ENCODE peak calls at places on chromosomes 7 and 10, in six cellular contexts. S is CD4-positive, alpha-beta T cell; D is mesothelial cell of epicardium; O is fibroblast of mammary gland; I is body of pancreas; J is omental fat pad. A is an unnamed sample.

GRCh38 chr7:128818694-128819093 is 11.5 kb upstream of the FLNC start:
- DNase-seq in O (no peak), J (no peak), I (no peak), D (no peak), S (no peak), A (no peak)

GRCh38 chr10:47264797-47265281 is 35.2 kb upstream of the GDF10 start:
- DNase-seq in O (no peak), I (no peak), S (peak), D (no peak), J (no peak), A (no peak)

GRCh38 chr10:29295813-29296212 is 6.9 kb downstream of the LYZL1 start:
- DNase-seq in O (peak), S (no peak), D (no peak), J (no peak), I (no peak), A (no peak)

GRCh38 chr7:23604296-23604640 is 7.1 kb downstream of the CCDC126 start:
- DNase-seq in I (no peak), O (peak), J (no peak), S (no peak), D (no peak), A (no peak)

GRCh38 chr10:69504576-69505250 is 53.4 kb downstream of the TSPAN15 start:
- DNase-seq in S (no peak), D (no peak), I (no peak), O (no peak), J (no peak), A (no peak)

GRCh38 chr7:22005151-22005550 is 59.5 kb upstream of the CDCA7L start:
- DNase-seq in S (no peak), D (no peak), O (no peak), I (no peak), J (no peak), A (no peak)

GRCh38 chr10:77485847-77486246 is 151.8 kb downstream of the KCNMA1 start:
- DNase-seq in J (no peak), S (no peak), D (no peak), I (no peak), O (no peak), A (no peak)

GRCh38 chr10:35379226-35380137 is 43.2 kb downstream of the CCNY start:
- DNase-seq in D (no peak), O (peak), J (no peak), S (peak), I (no peak), A (no peak)

GRCh38 chr7:48938539-48938938 is 14.2 kb downstream of the CDC14C start:
- DNase-seq in D (no peak), J (no peak), I (no peak), S (no peak), O (peak), A (no peak)

GRCh38 chr7:5679741-5680473 is 101.6 kb downstream of the RNF216 start:
- DNase-seq in I (no peak), S (no peak), D (no peak), O (no peak), J (no peak), A (no peak)

GRCh38 chr7:32224276-32224675 is 154.1 kb upstream of the PDE1C start:
- DNase-seq in J (no peak), D (no peak), O (no peak), S (no peak), I (no peak), A (no peak)

GRCh38 chr7:111650456-111650999 is 88.2 kb upstream of the IMMP2L start:
- DNase-seq in O (peak), J (no peak), S (no peak), D (no peak), I (no peak), A (no peak)

GRCh38 chr10:110091830-110092229 is 84.0 kb downstream of the ADD3 start:
- DNase-seq in I (no peak), D (no peak), J (no peak), S (no peak), O (no peak), A (no peak)

GRCh38 chr10:93600861-93601773 is at the start of gene RBP4:
- DNase-seq in J (no peak), D (peak), S (no peak), O (peak), I (no peak), A (no peak)

GRCh38 chr10:22805304-22805703 is 90.9 kb upstream of the PIP4K2A start:
- DNase-seq in S (no peak), J (no peak), I (no peak), D (no peak), O (peak), A (no peak)

GRCh38 chr7:137873524-137873923 is 26.8 kb upstream of the DGKI start:
- DNase-seq in O (peak), S (no peak), J (no peak), D (no peak), I (no peak), A (no peak)

GRCh38 chr10:68489919-68490318 is 18.1 kb upstream of the DNA2 start:
- DNase-seq in J (no peak), S (no peak), I (no peak), O (no peak), D (no peak), A (no peak)

GRCh38 chr7:90595801-90596683 is at the start of gene CDK14:
- DNase-seq in D (peak), J (peak), S (no peak), O (peak), I (peak), A (peak)

GRCh38 chr7:1811850-1812692 is 142.0 kb downstream of the ELFN1 start:
- DNase-seq in S (no peak), O (no peak), I (no peak), D (no peak), J (no peak), A (no peak)

DNA sequence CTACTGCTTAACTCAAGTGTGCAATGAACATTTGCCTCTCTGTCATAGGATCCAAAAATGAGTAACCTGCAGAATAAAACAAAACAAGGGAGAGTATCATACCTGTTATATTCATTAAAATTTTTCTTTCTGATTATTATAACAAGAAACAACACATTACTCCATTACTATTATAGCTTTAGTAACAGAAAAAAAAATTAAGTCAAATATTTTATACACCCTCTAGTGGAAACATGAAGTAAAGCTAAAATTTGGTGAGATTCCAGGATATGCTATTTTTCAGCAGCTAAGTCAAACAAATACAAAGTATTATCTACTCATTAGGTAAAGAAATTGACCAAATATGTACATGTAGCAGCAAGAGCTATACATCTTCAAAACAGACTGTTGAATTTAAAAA is 56.3 kb downstream of the PDZD8 start:
- DNase-seq in O (peak), I (no peak), S (no peak), J (no peak), D (no peak), A (no peak)
- TF ChIP-seq CTCF in O (peak), I (peak), S (peak), J (no peak), D (peak), A (peak)

GRCh38 chr7:95373323-95373722 is 22.9 kb downstream of the PON3 start:
- DNase-seq in J (no peak), S (no peak), I (no peak), D (no peak), O (no peak), A (no peak)
- TF ChIP-seq CTCF in J (no peak), S (no peak), I (no peak), D (no peak), O (peak), A (no peak)

DNA sequence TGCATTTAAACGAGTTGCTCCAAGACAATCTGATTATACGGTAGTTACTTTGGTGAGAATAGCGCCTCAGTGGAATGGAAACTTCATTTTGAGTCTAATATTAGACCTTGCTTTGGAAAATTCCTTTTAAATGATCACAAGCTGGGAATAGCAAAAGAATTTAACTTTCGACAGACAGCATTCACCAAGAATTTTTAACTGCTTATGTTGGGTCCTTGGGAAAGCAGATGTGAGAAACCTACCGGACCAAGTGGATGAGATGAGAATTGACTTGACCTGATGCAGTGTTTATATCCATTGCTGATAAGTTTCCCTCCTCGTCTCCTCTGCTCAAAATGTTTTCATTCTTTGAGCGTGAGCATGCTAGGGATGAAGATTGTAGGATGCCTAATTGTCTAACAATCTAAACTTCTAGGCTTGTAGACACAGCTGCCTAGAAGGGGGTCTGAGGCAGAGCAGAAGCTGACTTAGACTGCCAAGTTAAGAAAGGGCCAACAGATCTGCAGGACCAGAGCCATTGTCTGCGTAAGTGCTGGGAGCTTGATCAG is 126.9 kb downstream of the CNNM2 start:
- DNase-seq in D (no peak), J (no peak), S (no peak), O (no peak), I (no peak), A (no peak)
- TF ChIP-seq CTCF in D (no peak), J (no peak), S (no peak), O (no peak), I (no peak), A (no peak)

GRCh38 chr10:115706482-115707076 is 566.4 kb downstream of the GFRA1 start:
- DNase-seq in D (no peak), I (no peak), J (no peak), S (no peak), O (peak), A (no peak)
- TF ChIP-seq CTCF in D (peak), I (peak), J (no peak), S (peak), O (peak), A (peak)

GRCh38 chr10:86155034-86155656 is 211.4 kb downstream of the GRID1 start:
- DNase-seq in O (no peak), S (no peak), D (no peak), J (no peak), I (no peak), A (no peak)
- TF ChIP-seq CTCF in O (no peak), S (no peak), D (no peak), J (no peak), I (no peak), A (peak)

GRCh38 chr10:66622050-66622449 is 303.8 kb upstream of the LRRTM3 start:
- DNase-seq in O (no peak), J (no peak), I (no peak), S (no peak), D (no peak), A (no peak)

GRCh38 chr10:66625709-66626590 is 299.9 kb upstream of the LRRTM3 start:
- DNase-seq in J (no peak), D (no peak), S (no peak), I (no peak), O (no peak), A (no peak)

GRCh38 chr10:66629976-66630375 is 295.9 kb upstream of the LRRTM3 start:
- DNase-seq in I (no peak), O (no peak), S (no peak), J (no peak), D (no peak), A (no peak)

GRCh38 chr10:66627156-66627555 is 298.7 kb upstream of the LRRTM3 start:
- DNase-seq in S (no peak), J (no peak), I (no peak), O (no peak), D (no peak), A (no peak)
- TF ChIP-seq CTCF in S (no peak), J (no peak), I (peak), O (no peak), D (no peak), A (peak)

GRCh38 chr10:3588346-3588745 is 196.7 kb downstream of the KLF6 start:
- DNase-seq in S (no peak), J (no peak), D (no peak), I (no peak), O (no peak), A (no peak)

GRCh38 chr10:3595736-3596135 is 189.3 kb downstream of the KLF6 start:
- DNase-seq in O (no peak), S (no peak), I (no peak), D (no peak), J (no peak), A (no peak)

GRCh38 chr10:3588816-3589215 is 196.2 kb downstream of the KLF6 start:
- DNase-seq in D (no peak), J (no peak), O (no peak), S (no peak), I (no peak), A (no peak)

GRCh38 chr10:3593611-3594010 is 191.4 kb downstream of the KLF6 start:
- DNase-seq in O (no peak), J (no peak), D (no peak), S (no peak), I (no peak), A (no peak)

DNA sequence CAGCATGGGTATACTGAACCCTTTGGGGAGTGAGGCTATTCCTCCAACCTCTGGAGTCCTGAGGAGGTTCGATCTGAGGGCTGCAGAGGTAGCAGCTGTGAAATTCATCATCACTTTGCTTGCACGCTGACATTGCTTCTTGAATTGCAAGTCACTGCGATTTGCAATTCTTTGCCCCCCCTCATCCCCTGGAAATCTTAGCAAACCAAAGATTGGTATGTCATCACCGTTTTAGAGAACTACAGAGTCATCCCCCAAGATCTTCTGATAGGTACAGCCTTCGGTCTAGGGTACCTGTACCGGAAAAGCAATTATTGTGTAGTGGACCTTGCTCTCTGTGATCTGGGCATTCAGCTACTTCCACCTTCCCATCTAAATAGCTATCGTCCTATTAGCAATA is 192.6 kb downstream of the KLF6 start:
- DNase-seq in D (no peak), I (no peak), J (no peak), S (no peak), O (no peak), A (no peak)
- TF ChIP-seq CTCF in D (no peak), I (no peak), J (no peak), S (no peak), O (no peak), A (no peak)

GRCh38 chr7:151056286-151057037 is 1.2 kb downstream of the CDK5 start:
- DNase-seq in D (no peak), I (peak), O (no peak), S (no peak), J (no peak), A (no peak)
- TF ChIP-seq CTCF in D (no peak), I (no peak), O (no peak), S (no peak), J (no peak), A (peak)

A was measured in progenitor cell of endocrine pancreas.